ENCODE peak calls at places on chromosomes 3 and 15, in five cellular contexts. H, Z, J, O and U are unnamed samples.

GRCh38 chr3:193157051-193157450 is 84.0 kb upstream of the PLAAT1 start:
- DNase-seq in H (no peak), Z (no peak), J (no peak), O (no peak), U (no peak)

GRCh38 chr15:70065006-70065722 is 32.6 kb downstream of the TLE3 start:
- DNase-seq in H (no peak), Z (no peak), J (no peak), O (no peak), U (no peak)

GRCh38 chr3:15903164-15903563 is 105.4 kb upstream of the ANKRD28 start:
- DNase-seq in H (peak), Z (no peak), J (no peak), O (no peak), U (no peak)

GRCh38 chr3:158679547-158680000 is 7.1 kb upstream of the LXN start:
- DNase-seq in H (peak), Z (no peak), J (no peak), O (no peak), U (no peak)

GRCh38 chr3:197367081-197367780 is 68.8 kb upstream of the DLG1 start:
- DNase-seq in H (peak), Z (peak), J (no peak), O (no peak), U (no peak)

GRCh38 chr3:143970773-143971366 is 753 bp upstream of the DIPK2A start:
- DNase-seq in H (peak), Z (no peak), J (peak), O (peak), U (peak)

GRCh38 chr15:99143655-99144610 is 39.1 kb downstream of the SYNM start:
- DNase-seq in H (peak), Z (no peak), J (no peak), O (no peak), U (no peak)

GRCh38 chr3:45948409-45948808 is 5.1 kb downstream of the CXCR6 start:
- DNase-seq in H (no peak), Z (peak), J (no peak), O (no peak), U (no peak)

GRCh38 chr3:133377396-133377795 is 22.5 kb upstream of the BFSP2 start:
- DNase-seq in H (peak), Z (peak), J (peak), O (no peak), U (no peak)

GRCh38 chr3:125634346-125634964 is 39.2 kb upstream of the OSBPL11 start:
- DNase-seq in H (no peak), Z (no peak), J (no peak), O (no peak), U (no peak)

GRCh38 chr15:37777006-37777405 is 157.4 kb upstream of the TMCO5A start:
- DNase-seq in H (no peak), Z (no peak), J (no peak), O (no peak), U (no peak)

GRCh38 chr3:161893972-161894371 is 397.4 kb downstream of the OTOL1 start:
- DNase-seq in H (peak), Z (peak), J (no peak), O (no peak), U (no peak)

GRCh38 chr3:146326875-146327543 is 76.1 kb upstream of the PLSCR4 start:
- DNase-seq in H (peak), Z (peak), J (no peak), O (no peak), U (peak)

GRCh38 chr15:62953496-62953895 is 89.1 kb upstream of the TPM1 start:
- DNase-seq in H (no peak), Z (no peak), J (no peak), O (no peak), U (no peak)

DNA sequence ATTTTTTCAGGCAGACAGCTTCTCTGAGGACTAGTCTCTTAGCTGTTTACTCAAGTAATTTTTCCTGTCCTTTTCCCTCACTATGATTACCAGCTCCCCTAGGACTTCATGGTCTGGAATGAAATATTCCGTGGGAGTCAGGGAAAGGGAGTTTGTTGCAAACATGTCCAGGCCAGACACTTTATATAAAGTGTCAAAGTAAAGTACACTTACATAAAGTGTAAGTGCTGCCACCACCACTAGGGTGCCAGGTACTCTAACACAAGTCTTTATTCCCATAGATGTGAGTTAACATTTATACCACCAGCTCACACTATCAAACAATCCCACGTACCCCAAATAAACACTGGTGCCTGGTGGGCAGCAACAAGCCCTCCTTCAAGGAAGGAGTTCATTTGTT is 179.8 kb downstream of the SNRPN start:
- DNase-seq in H (peak), Z (peak), J (no peak), O (no peak), U (no peak)
- TF ChIP-seq CTCF in H (peak), Z (peak), J (no peak), O (peak), U (no peak)

DNA sequence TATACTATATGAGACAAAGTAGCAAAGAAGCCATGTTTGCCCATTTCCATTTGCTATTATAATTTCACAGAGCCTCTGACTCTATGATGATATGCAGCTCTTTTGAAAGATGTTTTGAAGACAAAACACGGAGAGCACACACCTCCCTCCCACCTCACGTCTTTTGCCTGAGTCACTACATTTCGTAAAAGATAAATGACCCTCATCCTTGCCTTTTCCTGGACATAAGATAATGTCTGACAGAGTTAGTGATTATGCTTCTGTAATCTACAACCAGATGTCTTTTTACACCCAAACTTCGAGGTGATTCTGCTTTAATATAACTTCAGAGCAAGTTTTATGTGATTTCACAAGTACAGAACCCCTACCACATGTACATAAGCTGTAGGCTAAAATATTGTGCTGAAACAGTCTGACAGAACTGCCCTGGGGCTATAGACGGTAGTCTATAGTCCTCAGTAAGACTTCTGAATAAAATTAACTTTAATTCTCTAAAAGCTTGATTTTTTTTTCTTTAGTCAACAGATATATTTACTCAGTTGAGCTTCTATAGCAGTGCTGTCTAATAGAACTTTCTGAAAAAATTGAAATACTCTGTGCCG is 99.9 kb downstream of the CD200R1L start:
- DNase-seq in H (peak), Z (no peak), J (no peak), O (no peak), U (no peak)
- TF ChIP-seq CTCF in H (no peak), Z (no peak), J (no peak), O (no peak), U (no peak)

GRCh38 chr3:183687705-183688104 is 9.9 kb upstream of the YEATS2 start:
- DNase-seq in H (no peak), Z (no peak), J (no peak), O (no peak), U (no peak)
- TF ChIP-seq CTCF in H (no peak), Z (no peak), J (no peak), O (no peak), U (no peak)

DNA sequence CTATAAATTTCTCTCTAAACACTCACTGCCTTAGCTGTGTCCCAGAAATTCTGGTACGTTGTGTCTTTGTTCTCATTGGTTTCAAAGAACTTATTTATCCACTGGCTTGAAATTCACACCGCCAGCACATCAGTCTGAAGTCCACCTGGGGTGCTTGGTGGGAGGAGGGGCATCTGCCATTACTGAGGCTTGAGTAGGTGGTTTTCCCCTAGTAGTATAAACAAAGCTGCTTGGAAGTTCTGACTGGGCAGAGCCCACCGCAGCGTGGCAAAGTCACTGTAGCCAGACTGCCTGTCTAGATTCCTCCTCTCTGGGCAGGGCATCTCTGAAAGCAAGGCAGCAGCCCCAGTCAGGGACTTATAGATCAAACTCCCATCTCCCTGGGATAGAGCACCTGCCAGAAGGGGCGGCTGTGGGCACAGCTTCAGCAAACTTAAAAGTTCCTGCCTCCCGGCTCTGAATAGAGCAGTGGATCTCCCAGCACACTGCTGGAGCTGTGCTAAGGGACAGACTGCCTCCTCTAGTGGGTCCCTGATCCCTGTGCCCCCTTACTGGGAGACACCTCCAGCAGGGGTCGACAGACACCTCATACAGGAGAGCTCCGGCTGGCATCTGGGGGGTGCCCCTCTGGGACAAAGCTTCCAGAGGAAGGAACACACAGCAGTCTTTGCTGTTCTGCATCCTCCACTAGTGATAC is 114.1 kb downstream of the SUCLG2 start:
- DNase-seq in H (no peak), Z (no peak), J (no peak), O (no peak), U (no peak)
- TF ChIP-seq CTCF in H (no peak), Z (no peak), J (no peak), O (no peak), U (no peak)

GRCh38 chr15:55802600-55803376 is 59.8 kb upstream of the PRTG start:
- DNase-seq in H (no peak), Z (no peak), J (no peak), O (no peak), U (no peak)
- TF ChIP-seq CTCF in H (no peak), Z (no peak), J (no peak), O (no peak), U (no peak)

DNA sequence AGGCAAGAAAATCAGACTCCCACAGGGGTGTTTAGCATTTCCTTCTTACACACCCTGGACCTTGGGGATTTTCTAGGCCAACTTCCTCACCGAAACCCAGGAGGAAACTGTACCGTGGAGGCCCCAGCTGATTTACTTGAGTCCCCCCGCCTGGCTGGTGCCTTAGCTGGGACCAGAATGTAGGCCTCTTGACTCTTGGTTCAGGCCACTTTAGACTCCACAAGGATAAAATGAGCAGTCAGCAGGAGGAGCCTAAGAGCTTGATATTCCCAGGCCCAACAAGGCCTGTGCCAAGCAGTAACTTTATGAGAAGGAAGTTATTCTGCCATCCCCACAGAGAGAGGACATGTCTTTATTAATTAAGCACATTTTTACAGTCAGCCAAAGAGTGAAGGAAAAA is 4.6 kb upstream of the APBA2 start:
- DNase-seq in H (peak), Z (no peak), J (no peak), O (no peak), U (no peak)
- TF ChIP-seq CTCF in H (no peak), Z (peak), J (no peak), O (no peak), U (no peak)

DNA sequence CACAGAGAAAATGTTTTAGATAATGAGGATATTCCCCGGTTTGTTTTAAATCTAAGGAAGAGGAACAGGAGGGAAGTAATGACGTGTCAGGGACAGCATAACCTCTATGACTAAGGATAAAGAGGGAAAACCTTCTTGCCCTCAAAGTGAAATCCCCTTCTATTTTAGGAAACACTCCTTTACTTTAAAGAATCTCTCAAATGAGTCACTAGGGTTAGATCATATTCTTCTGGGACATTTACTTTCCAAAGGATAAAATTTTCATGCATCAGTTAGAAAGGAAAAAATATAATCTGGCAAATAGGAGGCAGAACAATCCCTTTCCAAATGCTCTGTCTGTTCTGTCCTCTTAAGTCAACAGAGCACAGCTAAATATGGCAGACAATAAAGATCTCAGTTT is 43.2 kb upstream of the UBE2E2 start:
- DNase-seq in H (peak), Z (peak), J (no peak), O (no peak), U (no peak)
- TF ChIP-seq CTCF in H (no peak), Z (no peak), J (no peak), O (no peak), U (no peak)

DNA sequence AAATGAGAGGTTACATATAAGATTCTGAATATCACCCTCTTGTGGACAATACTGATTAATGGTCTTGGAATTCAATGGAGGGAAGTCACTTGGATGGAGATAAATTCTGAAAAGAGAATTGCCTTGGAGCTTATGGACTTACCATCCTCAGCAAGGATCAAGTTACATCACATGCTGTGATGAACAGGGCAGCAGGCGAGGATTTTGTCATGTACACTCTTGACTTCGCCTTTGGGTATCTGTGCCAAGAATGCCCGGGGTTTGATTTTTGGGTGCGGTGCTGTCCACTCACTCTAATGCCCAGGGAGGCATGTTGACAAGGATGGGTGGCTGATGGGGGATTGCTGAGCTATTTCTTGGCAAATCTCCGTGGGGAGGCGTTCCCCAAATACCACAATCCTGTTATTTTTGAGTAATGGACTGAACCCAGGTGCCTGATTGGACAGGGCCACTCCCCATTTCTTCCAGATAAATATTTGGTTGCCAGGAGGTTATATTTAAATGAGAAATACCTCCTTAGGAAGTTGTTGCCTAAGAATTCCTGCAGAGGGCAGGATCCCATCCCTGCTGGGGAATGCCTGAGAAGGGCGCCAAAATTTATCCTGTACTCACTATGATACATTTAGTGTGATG is 96.3 kb downstream of the TPRG1 start:
- DNase-seq in H (peak), Z (no peak), J (no peak), O (no peak), U (no peak)
- TF ChIP-seq CTCF in H (peak), Z (peak), J (no peak), O (peak), U (no peak)